ENCODE peak calls at places on chromosome 2, in ten cellular contexts. D is NAMALWA; J is CD4-positive, alpha-beta memory T cell; P is mucosa of gallbladder; L is HCEC 1CT; X is activated T-cell treated with anti-CD3 and anti-CD28 coated beads for 1 hour; H is NCI-H1105 treated with DMSO at 0.1 percent for 48 hours; M is choroid plexus epithelial cell; B is uterus; K is HCT116. E is an unnamed sample.

GRCh38 chr2:84882415-84882738 is 1.5 kb upstream of the TRABD2A start:
- DNase-seq in B (no peak), L (no peak), X (no peak), J (no peak), H (no peak), M (no peak), K (no peak), P (no peak), D (no peak), E (no peak)

GRCh38 chr2:23077599-23077998 is 307.4 kb upstream of the KLHL29 start:
- DNase-seq in P (no peak), K (no peak), H (no peak), L (no peak), B (no peak), J (no peak), X (no peak), D (no peak), M (no peak), E (no peak)

GRCh38 chr2:209830722-209831465 is 59.3 kb downstream of the UNC80 start:
- DNase-seq in X (no peak), B (no peak), J (no peak), L (no peak), D (no peak), P (no peak), H (no peak), M (no peak), K (no peak), E (no peak)

GRCh38 chr2:166451451-166451850 is 42.6 kb downstream of the SCN7A start:
- DNase-seq in X (no peak), H (no peak), K (no peak), M (peak), B (no peak), P (no peak), L (no peak), D (no peak), J (no peak), E (no peak)

GRCh38 chr2:121992700-121993099 is 237.2 kb downstream of the TSN start:
- DNase-seq in H (no peak), D (no peak), M (no peak), X (no peak), J (no peak), B (no peak), P (no peak), L (no peak), K (no peak), E (no peak)

GRCh38 chr2:3170792-3171455 is 206.7 kb downstream of the EIPR1 start:
- DNase-seq in M (no peak), X (no peak), H (no peak), D (no peak), P (no peak), J (no peak), L (no peak), B (no peak), K (no peak), E (no peak)

GRCh38 chr2:237885931-237886701 is 26.7 kb downstream of the RAMP1 start:
- DNase-seq in J (no peak), X (no peak), P (peak), B (peak), K (no peak), L (no peak), H (no peak), D (no peak), M (peak), E (no peak)

GRCh38 chr2:121527009-121527682 is 3.5 kb upstream of the RNU4ATAC start:
- DNase-seq in L (no peak), J (no peak), M (peak), H (peak), P (no peak), B (no peak), K (no peak), D (no peak), X (no peak), E (no peak)

GRCh38 chr2:133884739-133885381 is 316.6 kb upstream of the NCKAP5 start:
- DNase-seq in B (no peak), X (no peak), J (no peak), P (no peak), K (no peak), L (peak), D (peak), M (peak), H (no peak), E (no peak)

GRCh38 chr2:224927671-224928173 is 114.5 kb downstream of the DOCK10 start:
- DNase-seq in D (no peak), J (peak), P (no peak), H (no peak), X (peak), M (peak), K (no peak), B (no peak), L (peak), E (peak)

GRCh38 chr2:118202707-118203303 is 114.5 kb downstream of the INSIG2 start:
- DNase-seq in X (peak), B (no peak), P (peak), H (peak), L (peak), J (peak), K (no peak), M (peak), D (peak), E (peak)

GRCh38 chr2:239198221-239198620 is 202.6 kb downstream of the HDAC4 start:
- DNase-seq in H (no peak), P (no peak), K (no peak), X (no peak), M (no peak), B (peak), D (no peak), J (no peak), L (no peak), E (no peak)

GRCh38 chr2:141878016-141878415 is 252.8 kb downstream of the LRP1B start:
- DNase-seq in B (no peak), P (no peak), M (peak), D (no peak), H (no peak), K (no peak), J (no peak), L (no peak), X (no peak), E (no peak)

GRCh38 chr2:227148106-227148505 is 15.9 kb downstream of the COL4A4 start:
- DNase-seq in J (no peak), M (no peak), B (no peak), L (no peak), H (no peak), X (no peak), K (no peak), D (no peak), P (no peak), E (no peak)

GRCh38 chr2:28869494-28870145 is 489 bp downstream of the TRMT61B start:
- DNase-seq in B (no peak), P (peak), X (peak), H (peak), D (no peak), K (no peak), J (peak), M (peak), L (no peak), E (no peak)

GRCh38 chr2:47724221-47724981 is 58.5 kb upstream of the MSH6 start:
- DNase-seq in K (no peak), L (peak), H (no peak), P (no peak), D (peak), J (no peak), X (no peak), M (no peak), B (no peak), E (no peak)

GRCh38 chr2:2777213-2777612 is 446.1 kb upstream of the MYT1L start:
- DNase-seq in J (no peak), B (no peak), M (no peak), P (no peak), L (no peak), D (no peak), X (no peak), K (no peak), H (no peak), E (no peak)

GRCh38 chr2:231887756-231888155 is 38.4 kb downstream of the NPPC start:
- DNase-seq in B (no peak), J (no peak), H (no peak), M (no peak), D (no peak), K (no peak), L (no peak), X (no peak), P (no peak), E (no peak)

GRCh38 chr2:101135412-101136296 is 15.5 kb downstream of the TBC1D8 start:
- DNase-seq in J (no peak), M (peak), X (no peak), L (no peak), B (no peak), D (no peak), H (no peak), P (no peak), K (no peak), E (no peak)

GRCh38 chr2:237405006-237405559 is 8.9 kb downstream of the COL6A3 start:
- DNase-seq in B (no peak), H (no peak), J (no peak), M (peak), L (no peak), K (no peak), X (no peak), D (no peak), P (no peak), E (no peak)

GRCh38 chr2:29703336-29703735 is 218.1 kb downstream of the ALK start:
- DNase-seq in J (no peak), M (no peak), K (no peak), L (no peak), P (no peak), H (no peak), B (no peak), D (no peak), X (no peak), E (no peak)